ENCODE peak calls at places on chromosomes 11 and 22, in six cellular contexts. S, H, K, C, B and U are unnamed samples.

GRCh38 chr11:19664896-19665548 is 47.6 kb upstream of the NAV2 start:
- DNase-seq in S (no peak), H (no peak), K (no peak), C (no peak), B (no peak), U (peak; percentile 46)

GRCh38 chr11:94897330-94897768 is 76.0 kb downstream of the CWC15 start:
- DNase-seq in S (no peak), H (peak; percentile 51), K (peak; percentile 42), C (peak; percentile 56), B (peak; percentile 8), U (peak; percentile 56)

GRCh38 chr11:103433380-103433779 is 324.2 kb downstream of the DYNC2H1 start:
- DNase-seq in S (no peak), H (no peak), K (no peak), C (no peak), B (no peak), U (peak; percentile 40)

GRCh38 chr11:103863497-103863896 is 172.9 kb upstream of the DDI1 start:
- DNase-seq in S (no peak), H (no peak), K (no peak), C (no peak), B (no peak), U (no peak)

GRCh38 chr11:12441081-12441801 is 63.9 kb downstream of the PARVA start:
- DNase-seq in S (no peak), H (no peak), K (no peak), C (no peak), B (no peak), U (no peak)

GRCh38 chr11:69480547-69481392 is 693 bp upstream of the LINC01488 start:
- DNase-seq in S (no peak), H (no peak), K (no peak), C (no peak), B (no peak), U (no peak)

GRCh38 chr11:34480339-34480738 is 33.3 kb downstream of the ELF5 start:
- DNase-seq in S (no peak), H (no peak), K (no peak), C (no peak), B (no peak), U (peak; percentile 3)

GRCh38 chr22:39710380-39711117 is 140.0 kb downstream of the CACNA1I start:
- DNase-seq in S (no peak), H (no peak), K (no peak), C (no peak), B (no peak), U (no peak)

GRCh38 chr22:45887202-45888131 is 89.5 kb downstream of the WNT7B start:
- DNase-seq in S (no peak), H (no peak), K (no peak), C (peak; percentile 18), B (no peak), U (no peak)

GRCh38 chr22:20035375-20036084 is 14.6 kb downstream of the TANGO2 start:
- DNase-seq in S (no peak), H (no peak), K (no peak), C (no peak), B (no peak), U (no peak)

GRCh38 chr11:6237271-6237670 is 1.6 kb upstream of the CNGA4 start:
- DNase-seq in S (no peak), H (no peak), K (no peak), C (no peak), B (no peak), U (no peak)

GRCh38 chr11:76657824-76658170 is 12.8 kb downstream of the LRRC32 start:
- DNase-seq in S (no peak), H (no peak), K (no peak), C (no peak), B (no peak), U (no peak)

GRCh38 chr11:94184861-94185260 is 56.2 kb downstream of the PANX1 start:
- DNase-seq in S (no peak), H (no peak), K (no peak), C (no peak), B (no peak), U (no peak)

GRCh38 chr11:12539570-12539969 is 134.7 kb upstream of the TEAD1 start:
- DNase-seq in S (no peak), H (no peak), K (no peak), C (no peak), B (no peak), U (no peak)

GRCh38 chr11:56817661-56818060 is 69.2 kb upstream of the OR9G4 start:
- DNase-seq in S (no peak), H (no peak), K (no peak), C (no peak), B (no peak), U (no peak)

GRCh38 chr11:73157141-73158010 is 15.3 kb upstream of the FCHSD2 start:
- DNase-seq in S (no peak), H (no peak), K (peak; percentile 77), C (no peak), B (no peak), U (no peak)

GRCh38 chr11:1889941-1890855 is 1.5 kb downstream of the PRR33 start:
- DNase-seq in S (no peak), H (no peak), K (peak; percentile 24), C (no peak), B (no peak), U (no peak)

GRCh38 chr11:120023120-120023519 is 114.8 kb downstream of the TRIM29 start:
- DNase-seq in S (no peak), H (no peak), K (no peak), C (peak; percentile 74), B (no peak), U (peak; percentile 59)

GRCh38 chr11:76152741-76153608 is 53.3 kb downstream of the WNT11 start:
- DNase-seq in S (no peak), H (no peak), K (peak; percentile 76), C (no peak), B (no peak), U (peak; percentile 69)

GRCh38 chr22:38135133-38135706 is 24.7 kb upstream of the BAIAP2L2 start:
- DNase-seq in S (no peak), H (no peak), K (no peak), C (no peak), B (no peak), U (no peak)

GRCh38 chr11:19938051-19938856 is 222.0 kb downstream of the DBX1 start:
- DNase-seq in S (peak; percentile 7), H (no peak), K (peak; percentile 70), C (peak; percentile 59), B (peak; percentile 41), U (peak; percentile 61)

GRCh38 chr22:23270212-23270733 is 90.0 kb downstream of the BCR start:
- DNase-seq in S (no peak), H (no peak), K (no peak), C (no peak), B (no peak), U (peak; percentile 59)

GRCh38 chr22:42959472-42960145 is 55.3 kb downstream of the PACSIN2 start:
- DNase-seq in S (no peak), H (no peak), K (no peak), C (no peak), B (no peak), U (peak; percentile 84)

GRCh38 chr11:75969626-75970308 is 154.8 kb downstream of the UVRAG start:
- DNase-seq in S (no peak), H (no peak), K (no peak), C (no peak), B (no peak), U (no peak)

GRCh38 chr11:8983552-8983951 is 19.3 kb upstream of the TMEM9B start:
- DNase-seq in S (no peak), H (no peak), K (no peak), C (no peak), B (no peak), U (no peak)

GRCh38 chr11:118902336-118903203 is 18.9 kb downstream of the CXCR5 start:
- DNase-seq in S (no peak), H (no peak), K (no peak), C (no peak), B (no peak), U (no peak)

GRCh38 chr22:38219644-38220043 is 17.9 kb downstream of the MAFF start:
- DNase-seq in S (no peak), H (no peak), K (no peak), C (no peak), B (no peak), U (no peak)

GRCh38 chr22:44543781-44544181 is 45.7 kb upstream of the RTL6 start:
- DNase-seq in S (no peak), H (no peak), K (no peak), C (no peak), B (no peak), U (no peak)

GRCh38 chr22:47320560-47320959 is 558.1 kb downstream of the TBC1D22A start:
- DNase-seq in S (no peak), H (no peak), K (no peak), C (no peak), B (no peak), U (no peak)

GRCh38 chr22:38736257-38736570 is 19.6 kb downstream of the SUN2 start:
- DNase-seq in S (no peak), H (no peak), K (no peak), C (no peak), B (no peak), U (no peak)

GRCh38 chr22:46735747-46736608 is 2.1 kb downstream of the CERK start:
- DNase-seq in S (no peak), H (no peak), K (no peak), C (peak; percentile 50), B (no peak), U (peak; percentile 49)

GRCh38 chr11:46380340-46381045 is 976 bp upstream of the MDK start:
- DNase-seq in S (peak; percentile 49), H (peak; percentile 65), K (peak; percentile 76), C (peak; percentile 89), B (peak; percentile 48), U (peak; percentile 90)

GRCh38 chr22:42848941-42849340 is 8.1 kb downstream of the ARFGAP3 start:
- DNase-seq in S (no peak), H (no peak), K (no peak), C (no peak), B (no peak), U (no peak)

GRCh38 chr11:107646783-107647182 is 55.8 kb downstream of the ELMOD1 start:
- DNase-seq in S (no peak), H (no peak), K (no peak), C (no peak), B (no peak), U (no peak)